ENCODE peak calls at places on chromosomes 7 and 10, in six cellular contexts. H, W, Z, A, K and Y are unnamed samples.

GRCh38 chr10:73625004-73625883 is 16.0 kb downstream of the MYOZ1 start:
- DNase-seq in Z (peak; percentile 22), W (no peak), A (peak; percentile 18), H (peak; percentile 72), K (no peak), Y (peak; percentile 84)

GRCh38 chr7:5429253-5429856 is 5.7 kb upstream of the TNRC18 start:
- DNase-seq in Z (peak; percentile 55), W (no peak), K (peak; percentile 75), H (no peak), A (no peak), Y (peak; percentile 81)

GRCh38 chr10:96138102-96138501 is 8.0 kb downstream of the ZNF518A start:
- DNase-seq in A (no peak), Z (no peak), H (no peak), K (no peak), W (no peak), Y (no peak)

GRCh38 chr10:116147162-116147906 is 125.7 kb downstream of the GFRA1 start:
- DNase-seq in K (no peak), H (no peak), A (no peak), W (no peak), Z (no peak), Y (no peak)

GRCh38 chr7:38525857-38526256 is 105.3 kb downstream of the AMPH start:
- DNase-seq in H (no peak), K (no peak), Z (no peak), W (no peak), A (no peak), Y (no peak)

GRCh38 chr7:21947056-21947455 is 1.4 kb upstream of the CDCA7L start:
- DNase-seq in A (no peak), W (no peak), H (no peak), K (no peak), Z (no peak), Y (no peak)

GRCh38 chr10:110208614-110209398 is 1.4 kb downstream of the MXI1 start:
- DNase-seq in Z (peak; percentile 39), A (no peak), K (no peak), H (peak; percentile 75), W (no peak), Y (peak; percentile 82)

GRCh38 chr7:149874644-149875028 is 867 bp downstream of the ATP6V0E2 start:
- DNase-seq in W (no peak), A (no peak), K (no peak), H (no peak), Z (no peak), Y (no peak)

GRCh38 chr10:124837687-124838086 is 36.1 kb downstream of the ABRAXAS2 start:
- DNase-seq in A (no peak), Z (no peak), W (no peak), H (peak; percentile 75), K (no peak), Y (no peak)

GRCh38 chr10:70809726-70810125 is 6.0 kb upstream of the SGPL1 start:
- DNase-seq in W (no peak), A (no peak), K (no peak), Z (no peak), H (no peak), Y (no peak)

GRCh38 chr7:1163121-1163520 is 3.1 kb upstream of the ZFAND2A start:
- DNase-seq in W (no peak), K (no peak), A (no peak), Z (no peak), H (no peak), Y (no peak)

GRCh38 chr10:8539056-8539455 is 484.6 kb downstream of the GATA3 start:
- DNase-seq in W (no peak), A (no peak), K (no peak), Z (no peak), H (no peak), Y (no peak)

GRCh38 chr7:158818325-158819213 is 10.7 kb downstream of the ESYT2 start:
- DNase-seq in K (peak; percentile 92), A (peak; percentile 23), H (peak; percentile 92), Z (peak; percentile 83), W (peak; percentile 51), Y (peak; percentile 86)

GRCh38 chr10:29880856-29881255 is 178.5 kb downstream of the JCAD start:
- DNase-seq in Z (no peak), W (no peak), H (no peak), K (no peak), A (no peak), Y (no peak)

GRCh38 chr10:87862644-87863101 is 660 bp downstream of the KLLN start:
- DNase-seq in W (no peak), A (peak; percentile 38), K (no peak), H (no peak), Z (no peak), Y (no peak)

GRCh38 chr7:4803397-4804241 is 28.2 kb downstream of the AP5Z1 start:
- DNase-seq in A (no peak), Z (no peak), W (no peak), K (no peak), H (peak; percentile 61), Y (peak; percentile 57)

GRCh38 chr10:27504897-27505457 is 873 bp downstream of the RAB18 start:
- DNase-seq in H (no peak), W (no peak), K (no peak), Z (no peak), A (no peak), Y (no peak)

GRCh38 chr10:132634241-132634946 is 96.8 kb downstream of the INPP5A start:
- DNase-seq in W (no peak), A (no peak), H (peak; percentile 58), Z (no peak), K (no peak), Y (peak; percentile 73)

GRCh38 chr7:44396498-44396897 is 71.1 kb upstream of the CAMK2B start:
- DNase-seq in H (no peak), A (no peak), Z (no peak), K (no peak), W (no peak), Y (no peak)

GRCh38 chr10:35765039-35765662 is 123.1 kb upstream of the FZD8 start:
- DNase-seq in H (no peak), W (no peak), Z (peak; percentile 18), A (no peak), K (no peak), Y (peak; percentile 80)

GRCh38 chr7:129053938-129054437 is 923 bp downstream of the TNPO3 start:
- DNase-seq in A (no peak), W (no peak), K (no peak), Z (no peak), H (no peak), Y (no peak)